ENCODE peak calls at places on chromosomes 7 and 10, in seven cellular contexts. One of them, this sample, is unnamed.

GRCh38 chr10:57973451-57973850 is 294.2 kb downstream of the IPMK start:
- DNase-seq in CD8-positive, alpha-beta T cell: no peak
- DNase-seq in T-helper 17 cell: no peak
- DNase-seq in astrocyte: peak; percentile 45
- DNase-seq in stomach: no peak
- DNase-seq in AG04450: no peak
- DNase-seq in tibial artery: no peak
- DNase-seq in this sample: no peak

GRCh38 chr10:30026578-30026977 is 32.8 kb downstream of the JCAD start:
- DNase-seq in stomach: no peak
- DNase-seq in AG04450: no peak
- DNase-seq in CD8-positive, alpha-beta T cell: no peak
- DNase-seq in T-helper 17 cell: no peak
- DNase-seq in tibial artery: no peak
- DNase-seq in astrocyte: no peak
- DNase-seq in this sample: no peak

GRCh38 chr7:106039486-106040060 is 72.5 kb downstream of the SYPL1 start:
- DNase-seq in CD8-positive, alpha-beta T cell: no peak
- DNase-seq in T-helper 17 cell: no peak
- DNase-seq in astrocyte: peak; percentile 73
- DNase-seq in AG04450: peak; percentile 76
- DNase-seq in stomach: no peak
- DNase-seq in tibial artery: no peak
- DNase-seq in this sample: no peak

GRCh38 chr10:114343623-114344306 is 60.5 kb downstream of the AFAP1L2 start:
- DNase-seq in AG04450: no peak
- DNase-seq in CD8-positive, alpha-beta T cell: no peak
- DNase-seq in stomach: no peak
- DNase-seq in astrocyte: no peak
- DNase-seq in T-helper 17 cell: no peak
- DNase-seq in tibial artery: no peak
- DNase-seq in this sample: no peak

GRCh38 chr7:150388709-150389531 is 9.8 kb downstream of the ZNF775 start:
- DNase-seq in CD8-positive, alpha-beta T cell: no peak
- DNase-seq in tibial artery: peak; percentile 82
- DNase-seq in AG04450: no peak
- DNase-seq in astrocyte: peak; percentile 49
- DNase-seq in T-helper 17 cell: no peak
- DNase-seq in stomach: peak; percentile 75
- DNase-seq in this sample: no peak

GRCh38 chr10:33265621-33266020 is 68.8 kb downstream of the NRP1 start:
- DNase-seq in CD8-positive, alpha-beta T cell: no peak
- DNase-seq in tibial artery: no peak
- DNase-seq in T-helper 17 cell: no peak
- DNase-seq in astrocyte: no peak
- DNase-seq in stomach: peak; percentile 75
- DNase-seq in AG04450: no peak
- DNase-seq in this sample: no peak

GRCh38 chr10:21719502-21719901 is 185.5 kb downstream of the MLLT10 start:
- DNase-seq in CD8-positive, alpha-beta T cell: no peak
- DNase-seq in astrocyte: no peak
- DNase-seq in tibial artery: no peak
- DNase-seq in AG04450: no peak
- DNase-seq in T-helper 17 cell: no peak
- DNase-seq in stomach: no peak
- DNase-seq in this sample: no peak

GRCh38 chr10:70914316-70914864 is 26.0 kb upstream of the PCBD1 start:
- DNase-seq in T-helper 17 cell: no peak
- DNase-seq in astrocyte: no peak
- DNase-seq in AG04450: no peak
- DNase-seq in stomach: no peak
- DNase-seq in tibial artery: peak; percentile 24
- DNase-seq in CD8-positive, alpha-beta T cell: no peak
- DNase-seq in this sample: no peak

GRCh38 chr10:78362406-78363022 is 328.9 kb downstream of the RPS24 start:
- DNase-seq in CD8-positive, alpha-beta T cell: no peak
- DNase-seq in AG04450: no peak
- DNase-seq in tibial artery: no peak
- DNase-seq in T-helper 17 cell: no peak
- DNase-seq in astrocyte: no peak
- DNase-seq in stomach: no peak
- DNase-seq in this sample: peak; percentile 1

GRCh38 chr7:139118234-139118802 is 8.8 kb upstream of the ZC3HAV1 start:
- DNase-seq in CD8-positive, alpha-beta T cell: no peak
- DNase-seq in tibial artery: no peak
- DNase-seq in AG04450: no peak
- DNase-seq in T-helper 17 cell: no peak
- DNase-seq in astrocyte: peak; percentile 73
- DNase-seq in stomach: no peak
- DNase-seq in this sample: no peak

GRCh38 chr10:9302142-9302746 is 1247.8 kb downstream of the GATA3 start:
- DNase-seq in AG04450: peak; percentile 21
- DNase-seq in tibial artery: no peak
- DNase-seq in astrocyte: peak; percentile 34
- DNase-seq in T-helper 17 cell: no peak
- DNase-seq in stomach: no peak
- DNase-seq in CD8-positive, alpha-beta T cell: no peak
- DNase-seq in this sample: peak; percentile 45

GRCh38 chr10:77919713-77920108 is 6.8 kb downstream of the DLG5 start:
- DNase-seq in stomach: no peak
- DNase-seq in AG04450: peak; percentile 38
- DNase-seq in tibial artery: no peak
- DNase-seq in astrocyte: peak; percentile 47
- DNase-seq in CD8-positive, alpha-beta T cell: no peak
- DNase-seq in T-helper 17 cell: no peak
- DNase-seq in this sample: no peak

GRCh38 chr10:131096031-131096430 is 215.5 kb downstream of the TCERG1L start:
- DNase-seq in T-helper 17 cell: no peak
- DNase-seq in CD8-positive, alpha-beta T cell: no peak
- DNase-seq in astrocyte: no peak
- DNase-seq in tibial artery: no peak
- DNase-seq in stomach: no peak
- DNase-seq in AG04450: no peak
- DNase-seq in this sample: no peak

GRCh38 chr10:78170026-78170475 is 136.4 kb downstream of the RPS24 start:
- DNase-seq in tibial artery: no peak
- DNase-seq in CD8-positive, alpha-beta T cell: no peak
- DNase-seq in astrocyte: peak; percentile 12
- DNase-seq in AG04450: no peak
- DNase-seq in stomach: no peak
- DNase-seq in T-helper 17 cell: no peak
- DNase-seq in this sample: no peak

GRCh38 chr7:259191-259505 is 30.8 kb upstream of the FOXL3 start:
- DNase-seq in astrocyte: no peak
- DNase-seq in tibial artery: peak; percentile 64
- DNase-seq in T-helper 17 cell: no peak
- DNase-seq in stomach: no peak
- DNase-seq in CD8-positive, alpha-beta T cell: no peak
- DNase-seq in AG04450: no peak
- DNase-seq in this sample: no peak
- H3K9me3 ChIP-seq in astrocyte: peaks cover 12% of the 10 kb centered on the region
- H3K9me3 ChIP-seq in tibial artery: no peaks in the 10 kb centered on the region
- H3K9me3 ChIP-seq in T-helper 17 cell: no peaks in the 10 kb centered on the region
- H3K9me3 ChIP-seq in stomach: peaks cover 30% of the 10 kb centered on the region
- H3K9me3 ChIP-seq in CD8-positive, alpha-beta T cell: no peaks in the 10 kb centered on the region
- H3K9me3 ChIP-seq in AG04450: peaks cover 95% of the 10 kb centered on the region
- H3K9me3 ChIP-seq in this sample: no peaks in the 10 kb centered on the region

DNA sequence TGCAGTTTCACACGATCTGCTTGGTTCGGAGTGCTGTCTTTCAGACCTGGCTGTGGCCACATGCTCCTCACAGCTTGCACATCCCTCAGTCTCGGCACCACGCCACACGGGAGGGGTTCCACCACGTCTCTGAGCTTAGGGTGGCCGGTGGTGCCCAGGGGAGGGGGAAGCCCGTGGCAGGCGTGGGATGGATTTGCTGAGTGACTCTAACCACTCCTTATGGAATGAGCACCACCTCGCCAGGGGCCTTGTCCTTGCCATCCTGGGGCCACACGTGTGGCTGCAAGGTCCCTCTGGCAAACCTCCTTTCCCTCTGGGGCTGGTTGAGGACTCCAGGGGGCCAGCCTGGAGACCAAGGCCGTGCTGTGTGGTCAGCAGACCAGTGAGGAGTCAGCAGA is 29.1 kb upstream of the FAM20C start:
- DNase-seq in tibial artery: no peak
- DNase-seq in CD8-positive, alpha-beta T cell: no peak
- DNase-seq in AG04450: no peak
- DNase-seq in T-helper 17 cell: no peak
- DNase-seq in astrocyte: no peak
- DNase-seq in stomach: no peak
- DNase-seq in this sample: no peak
- H3K9me3 ChIP-seq in tibial artery: no peaks in the 10 kb centered on the region
- H3K9me3 ChIP-seq in CD8-positive, alpha-beta T cell: no peaks in the 10 kb centered on the region
- H3K9me3 ChIP-seq in AG04450: peaks cover 9% of the 10 kb centered on the region
- H3K9me3 ChIP-seq in T-helper 17 cell: no peaks in the 10 kb centered on the region
- H3K9me3 ChIP-seq in astrocyte: no peaks in the 10 kb centered on the region
- H3K9me3 ChIP-seq in stomach: no peaks in the 10 kb centered on the region
- H3K9me3 ChIP-seq in this sample: no peaks in the 10 kb centered on the region

GRCh38 chr10:59773088-59773487 is 19.8 kb upstream of the MRLN start:
- DNase-seq in stomach: no peak
- DNase-seq in astrocyte: no peak
- DNase-seq in T-helper 17 cell: no peak
- DNase-seq in CD8-positive, alpha-beta T cell: no peak
- DNase-seq in tibial artery: no peak
- DNase-seq in AG04450: no peak
- DNase-seq in this sample: no peak
- H3K9me3 ChIP-seq in stomach: peaks cover 9% of the 10 kb centered on the region
- H3K9me3 ChIP-seq in astrocyte: no peaks in the 10 kb centered on the region
- H3K9me3 ChIP-seq in T-helper 17 cell: no peaks in the 10 kb centered on the region
- H3K9me3 ChIP-seq in CD8-positive, alpha-beta T cell: no peaks in the 10 kb centered on the region
- H3K9me3 ChIP-seq in tibial artery: no peaks in the 10 kb centered on the region
- H3K9me3 ChIP-seq in AG04450: no peaks in the 10 kb centered on the region
- H3K9me3 ChIP-seq in this sample: no peaks in the 10 kb centered on the region

DNA sequence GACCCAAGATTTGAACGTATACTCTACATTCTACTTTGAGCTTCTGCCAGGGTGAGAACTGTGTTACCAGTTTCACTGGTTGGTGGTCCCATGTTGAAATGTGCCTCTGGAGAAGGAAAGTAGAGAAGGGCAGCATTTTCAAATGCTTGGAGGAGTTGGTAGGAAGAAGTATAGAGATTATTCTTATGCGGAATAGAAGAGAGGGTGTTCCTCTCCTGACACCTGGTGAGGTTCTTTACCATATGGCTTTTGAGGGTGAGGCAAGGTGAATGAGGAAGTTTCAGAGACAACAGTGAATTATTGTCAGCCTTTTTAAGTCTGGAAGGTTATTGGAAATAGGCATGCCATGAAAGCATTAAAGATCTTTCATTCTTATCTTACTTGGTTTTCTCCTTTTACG is 34.3 kb downstream of the R3HCC1L start:
- DNase-seq in stomach: no peak
- DNase-seq in tibial artery: no peak
- DNase-seq in CD8-positive, alpha-beta T cell: no peak
- DNase-seq in AG04450: no peak
- DNase-seq in T-helper 17 cell: no peak
- DNase-seq in astrocyte: no peak
- DNase-seq in this sample: no peak
- H3K9me3 ChIP-seq in stomach: no peaks in the 10 kb centered on the region
- H3K9me3 ChIP-seq in tibial artery: no peaks in the 10 kb centered on the region
- H3K9me3 ChIP-seq in CD8-positive, alpha-beta T cell: no peaks in the 10 kb centered on the region
- H3K9me3 ChIP-seq in AG04450: no peaks in the 10 kb centered on the region
- H3K9me3 ChIP-seq in T-helper 17 cell: no peaks in the 10 kb centered on the region
- H3K9me3 ChIP-seq in astrocyte: no peaks in the 10 kb centered on the region
- H3K9me3 ChIP-seq in this sample: no peaks in the 10 kb centered on the region

GRCh38 chr7:159253657-159254056 is 109.0 kb upstream of the VIPR2 start:
- DNase-seq in T-helper 17 cell: no peak
- DNase-seq in CD8-positive, alpha-beta T cell: no peak
- DNase-seq in tibial artery: no peak
- DNase-seq in astrocyte: no peak
- DNase-seq in AG04450: no peak
- DNase-seq in stomach: no peak
- DNase-seq in this sample: no peak
- H3K9me3 ChIP-seq in T-helper 17 cell: no peaks in the 10 kb centered on the region
- H3K9me3 ChIP-seq in CD8-positive, alpha-beta T cell: no peaks in the 10 kb centered on the region
- H3K9me3 ChIP-seq in tibial artery: no peaks in the 10 kb centered on the region
- H3K9me3 ChIP-seq in astrocyte: no peaks in the 10 kb centered on the region
- H3K9me3 ChIP-seq in AG04450: peaks cover 34% of the 10 kb centered on the region
- H3K9me3 ChIP-seq in stomach: no peaks in the 10 kb centered on the region
- H3K9me3 ChIP-seq in this sample: no peaks in the 10 kb centered on the region

GRCh38 chr7:157984914-157985163 is 602.8 kb downstream of the PTPRN2 start:
- DNase-seq in astrocyte: no peak
- DNase-seq in stomach: no peak
- DNase-seq in CD8-positive, alpha-beta T cell: no peak
- DNase-seq in T-helper 17 cell: no peak
- DNase-seq in AG04450: no peak
- DNase-seq in tibial artery: no peak
- DNase-seq in this sample: no peak
- H3K9me3 ChIP-seq in astrocyte: no peaks in the 10 kb centered on the region
- H3K9me3 ChIP-seq in stomach: no peaks in the 10 kb centered on the region
- H3K9me3 ChIP-seq in CD8-positive, alpha-beta T cell: no peaks in the 10 kb centered on the region
- H3K9me3 ChIP-seq in T-helper 17 cell: no peaks in the 10 kb centered on the region
- H3K9me3 ChIP-seq in AG04450: peaks cover 81% of the 10 kb centered on the region
- H3K9me3 ChIP-seq in tibial artery: no peaks in the 10 kb centered on the region
- H3K9me3 ChIP-seq in this sample: no peaks in the 10 kb centered on the region